ENCODE peak calls at places on chromosomes 13 and 19, in six cellular contexts. V is fibroblast of pulmonary artery, J is colonic mucosa, C is IMR-90, N is cardiac muscle cell, S is AG09309. U is an unnamed sample.

GRCh38 chr19:39212377-39212742 is 8.3 kb upstream of the SYCN start:
- DNase-seq in J (peak; percentile 43), V (peak; percentile 21), N (no peak), C (no peak), S (no peak), U (peak; percentile 72)

GRCh38 chr19:46945668-46946067 is 74.0 kb upstream of the NPAS1 start:
- DNase-seq in J (no peak), S (no peak), V (peak; percentile 42), C (no peak), N (no peak), U (no peak)

GRCh38 chr19:46828484-46828883 is 22.2 kb downstream of the AP2S1 start:
- DNase-seq in J (no peak), V (no peak), C (peak; percentile 75), S (no peak), N (no peak), U (no peak)

GRCh38 chr19:43519436-43520088 is 7.4 kb downstream of the ETHE1 start:
- DNase-seq in C (peak; percentile 97), J (peak; percentile 77), S (peak; percentile 88), N (peak; percentile 90), V (peak; percentile 92), U (peak; percentile 69)

GRCh38 chr19:30540671-30541210 is 168.6 kb downstream of the ZNF536 start:
- DNase-seq in J (no peak), N (no peak), S (no peak), V (no peak), C (no peak), U (peak; percentile 26)

GRCh38 chr13:28531195-28531955 is 36.4 kb upstream of the FLT1 start:
- DNase-seq in C (peak; percentile 30), N (peak; percentile 40), V (peak; percentile 45), J (peak; percentile 33), S (no peak), U (no peak)

GRCh38 chr13:103639326-103639725 is 573.1 kb upstream of the SLC10A2 start:
- DNase-seq in V (no peak), N (no peak), C (no peak), J (no peak), S (no peak), U (no peak)

GRCh38 chr19:14405758-14406644 is 13.1 kb downstream of the DDX39A start:
- DNase-seq in J (peak; percentile 81), C (peak; percentile 73), N (peak; percentile 97), V (peak; percentile 89), S (no peak), U (peak; percentile 92)

GRCh38 chr13:110301606-110302131 is 5.3 kb downstream of the COL4A1 start:
- DNase-seq in J (no peak), S (no peak), C (peak; percentile 90), N (no peak), V (peak; percentile 80), U (peak; percentile 42)

GRCh38 chr13:26584713-26585112 is 27.2 kb downstream of the WASF3 start:
- DNase-seq in N (no peak), C (peak; percentile 85), S (peak; percentile 55), V (peak; percentile 59), J (no peak), U (no peak)

GRCh38 chr19:22628401-22628800 is 5.7 kb upstream of the ZNF492 start:
- DNase-seq in N (no peak), J (no peak), V (no peak), S (no peak), C (no peak), U (no peak)

GRCh38 chr13:24671367-24672117 is 8.7 kb upstream of the ATP12A start:
- DNase-seq in N (peak; percentile 70), C (peak; percentile 72), J (peak; percentile 77), V (peak; percentile 78), S (peak; percentile 86), U (no peak)

GRCh38 chr13:40975441-40975840 is 43.7 kb downstream of the ELF1 start:
- DNase-seq in N (no peak), C (no peak), V (no peak), S (no peak), J (no peak), U (no peak)

GRCh38 chr19:49009828-49010227 is 7.1 kb downstream of the LHB start:
- DNase-seq in C (no peak), S (no peak), V (no peak), J (no peak), N (no peak), U (no peak)

GRCh38 chr19:30236587-30236986 is 135.6 kb upstream of the ZNF536 start:
- DNase-seq in V (no peak), J (no peak), C (no peak), N (no peak), S (no peak), U (no peak)

GRCh38 chr13:112061367-112062046 is 5.4 kb upstream of the SOX1 start:
- DNase-seq in N (no peak), S (no peak), C (no peak), V (no peak), J (no peak), U (no peak)

GRCh38 chr13:20142019-20142926 is 18.6 kb downstream of the GJA3 start:
- DNase-seq in N (no peak), V (no peak), J (no peak), C (no peak), S (no peak), U (no peak)

GRCh38 chr13:44309771-44310767 is 63.6 kb upstream of the SERP2 start:
- DNase-seq in V (peak; percentile 50), S (no peak), N (peak; percentile 41), J (peak; percentile 89), C (no peak), U (peak; percentile 73)

GRCh38 chr13:51002736-51003135 is 93.1 kb downstream of the RNASEH2B start:
- DNase-seq in J (no peak), V (no peak), C (no peak), N (no peak), S (no peak), U (no peak)

GRCh38 chr19:15181394-15181793 is 19.4 kb downstream of the NOTCH3 start:
- DNase-seq in C (no peak), S (no peak), N (no peak), J (peak; percentile 46), V (no peak), U (no peak)

GRCh38 chr13:107461751-107462150 is 753.6 kb downstream of the LIG4 start:
- DNase-seq in N (no peak), S (no peak), C (peak; percentile 66), J (no peak), V (peak; percentile 29), U (no peak)

GRCh38 chr13:27721681-27722080 is 70.6 kb upstream of the GSX1 start:
- DNase-seq in V (no peak), C (no peak), J (no peak), N (no peak), S (no peak), U (no peak)

GRCh38 chr19:23810496-23810895 is 51.8 kb upstream of the ZNF681 start:
- DNase-seq in S (no peak), N (no peak), V (no peak), J (no peak), C (no peak), U (no peak)

GRCh38 chr13:51148952-51149573 is 38.0 kb upstream of the C13orf42 start:
- DNase-seq in S (peak; percentile 31), V (peak; percentile 77), J (no peak), C (peak; percentile 45), N (peak; percentile 76), U (no peak)

GRCh38 chr19:1000095-1000494 is at the start of gene GRIN3B:
- DNase-seq in S (no peak), N (peak; percentile 85), C (peak; percentile 40), J (peak; percentile 65), V (peak; percentile 51), U (peak; percentile 55)
- H3K4me3 ChIP-seq in S (no peak within 1 kb of the TSS), N (peak within 1 kb of the TSS; percentile 35), C (peak within 1 kb of the TSS; percentile 53), J (no peak within 1 kb of the TSS), V (no peak within 1 kb of the TSS), U (no peak within 1 kb of the TSS)

DNA sequence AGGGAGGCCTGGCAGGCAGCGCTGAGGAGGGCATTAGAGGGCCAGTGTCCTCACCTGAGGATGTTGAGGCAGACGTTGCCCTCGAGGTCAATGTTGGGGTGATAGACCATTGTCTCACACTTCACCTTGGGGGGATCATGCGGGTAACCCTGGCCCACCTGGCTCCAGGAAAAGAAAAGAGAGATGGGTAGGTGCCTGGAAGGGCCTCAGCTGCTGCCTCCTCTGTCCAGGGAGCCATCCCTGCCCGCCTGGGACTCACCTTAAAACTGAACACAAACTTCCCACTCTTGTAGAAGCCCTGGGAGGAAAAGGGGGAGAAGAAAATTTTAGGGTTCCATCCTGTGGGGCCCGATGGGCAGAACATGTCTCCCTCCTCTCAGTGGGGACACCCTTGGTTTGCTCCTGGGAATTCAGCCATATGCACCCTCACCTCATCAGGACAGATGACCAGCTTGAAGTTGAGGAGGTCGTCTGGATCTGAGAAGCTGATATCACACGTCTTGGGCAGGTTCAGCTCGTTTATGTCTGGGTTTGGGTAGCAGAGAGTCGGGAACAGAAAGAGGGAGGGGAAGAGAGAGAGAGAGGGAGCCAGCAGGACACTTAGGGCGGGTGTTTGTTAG is 1.7 kb downstream of the UBE2M start:
- DNase-seq in N (no peak), J (peak; percentile 22), V (no peak), C (no peak), S (no peak), U (no peak)
- H3K4me3 ChIP-seq in N (peak overlapping the region; percentile 56), J (peak overlapping the region; percentile 64), V (peak overlapping the region; percentile 99), C (peak overlapping the region; percentile 81), S (peak overlapping the region; percentile 93), U (peak overlapping the region; percentile 80)

DNA sequence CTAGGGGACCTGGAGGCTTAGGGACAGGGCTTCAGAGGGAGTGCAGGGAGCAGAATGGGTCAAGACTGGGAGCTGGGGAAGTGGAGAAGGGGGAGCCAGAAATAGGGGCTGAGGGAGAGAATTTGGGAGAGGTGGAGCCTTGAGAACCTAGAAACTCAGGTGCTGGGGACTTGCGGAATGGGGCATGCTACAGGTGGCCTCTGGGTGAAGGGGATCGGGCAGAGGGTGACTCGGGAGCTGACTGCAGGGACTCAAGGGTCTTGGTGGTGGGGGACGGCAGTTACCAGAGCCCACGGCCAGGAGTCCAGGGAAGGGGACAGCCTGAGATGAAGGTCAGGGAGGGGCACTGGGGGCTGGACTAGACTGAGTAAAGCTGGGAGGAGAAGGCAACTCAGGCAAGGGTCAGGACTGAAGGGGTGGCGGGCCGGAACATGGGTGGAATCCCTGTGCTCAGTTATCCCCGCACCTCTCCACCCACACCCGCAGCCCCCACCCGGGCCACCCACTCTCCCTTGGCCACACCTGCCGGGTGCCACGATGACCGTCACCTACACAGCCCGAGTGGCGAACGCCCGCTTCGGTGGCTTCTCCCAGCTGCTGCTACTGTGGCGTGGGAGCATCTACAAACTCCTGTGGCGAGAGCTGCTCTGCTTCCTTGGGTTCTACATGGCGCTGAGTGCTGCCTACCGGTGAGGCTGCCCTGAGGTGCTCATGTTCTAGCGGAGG is 628 bp downstream of the BEST2 start:
- DNase-seq in J (no peak), C (no peak), V (no peak), N (no peak), S (no peak), U (no peak)
- H3K4me3 ChIP-seq in J (no peak overlapping the region), C (no peak overlapping the region), V (no peak overlapping the region), N (no peak overlapping the region), S (no peak overlapping the region), U (peak overlapping the region; percentile 33)

GRCh38 chr19:2488942-2489731 is 13.2 kb downstream of the GADD45B start:
- DNase-seq in J (peak; percentile 55), V (peak; percentile 51), S (no peak), C (no peak), N (peak; percentile 93), U (peak; percentile 66)

GRCh38 chr19:2487780-2488330 is 11.9 kb downstream of the GADD45B start:
- DNase-seq in C (no peak), S (no peak), N (no peak), V (no peak), J (no peak), U (no peak)

GRCh38 chr19:2490659-2491058 is 14.7 kb downstream of the GADD45B start:
- DNase-seq in V (no peak), N (no peak), J (no peak), S (no peak), C (no peak), U (no peak)

GRCh38 chr19:2487090-2487489 is 11.2 kb downstream of the GADD45B start:
- DNase-seq in J (no peak), S (no peak), V (no peak), N (no peak), C (no peak), U (no peak)

GRCh38 chr19:2488405-2488941 is 12.5 kb downstream of the GADD45B start:
- DNase-seq in C (no peak), N (no peak), V (no peak), J (peak; percentile 77), S (no peak), U (no peak)
- H3K4me3 ChIP-seq in C (no peak overlapping the region), N (no peak overlapping the region), V (peak overlapping the region; percentile 12), J (peak overlapping the region; percentile 39), S (peak overlapping the region; percentile 24), U (peak overlapping the region; percentile 58)